ENCODE peak calls at places on chromosomes 1 and 21, in six cellular contexts. H is PC-9, L is stomach, S is adrenal gland, N is heart right ventricle, O is tibial artery. P is an unnamed sample.

GRCh38 chr1:24724345-24725208 is 20.7 kb upstream of the CLIC4 start:
- DNase-seq in H (peak; percentile 86), L (peak; percentile 67), S (no peak), N (no peak), O (no peak), P (no peak)

GRCh38 chr1:175134500-175134899 is 58.1 kb downstream of the KIAA0040 start:
- DNase-seq in H (no peak), L (no peak), S (no peak), N (no peak), O (no peak), P (no peak)

GRCh38 chr1:51294566-51295184 is 35.7 kb downstream of the TTC39A start:
- DNase-seq in H (no peak), L (peak; percentile 20), S (no peak), N (no peak), O (peak; percentile 55), P (no peak)

GRCh38 chr1:23791434-23792047 is 596 bp downstream of the LYPLA2 start:
- DNase-seq in H (peak; percentile 57), L (peak; percentile 49), S (peak; percentile 41), N (no peak), O (no peak), P (no peak)

GRCh38 chr1:226736908-226737818 is 1.9 kb downstream of the ITPKB start:
- DNase-seq in H (peak; percentile 7), L (peak; percentile 47), S (no peak), N (peak; percentile 49), O (peak; percentile 70), P (peak; percentile 26)

GRCh38 chr1:13228343-13228781 is 2.4 kb upstream of the PRAMEF18 start:
- DNase-seq in H (peak; percentile 9), L (peak; percentile 41), S (no peak), N (no peak), O (no peak), P (peak; percentile 49)

GRCh38 chr1:248841702-248842395 is 3.8 kb downstream of the ZNF672 start:
- DNase-seq in H (no peak), L (no peak), S (peak; percentile 54), N (peak; percentile 34), O (peak; percentile 76), P (peak; percentile 37)

GRCh38 chr1:169250022-169250421 is 117.6 kb downstream of the NME7 start:
- DNase-seq in H (no peak), L (no peak), S (no peak), N (no peak), O (no peak), P (no peak)

GRCh38 chr1:222975472-222976122 is 160.8 kb downstream of the DISP1 start:
- DNase-seq in H (no peak), L (no peak), S (no peak), N (no peak), O (no peak), P (no peak)

GRCh38 chr1:8165595-8166360 is 139.7 kb upstream of the ERRFI1 start:
- DNase-seq in H (no peak), L (no peak), S (no peak), N (no peak), O (no peak), P (no peak)
- TF ChIP-seq CTCF in H (peak; percentile 22), L (peak; percentile 7), S (no peak), N (no peak), O (no peak), P (no peak)

GRCh38 chr1:22639286-22639685 is 2.9 kb downstream of the C1QA start:
- DNase-seq in H (no peak), L (no peak), S (no peak), N (no peak), O (no peak), P (no peak)
- TF ChIP-seq CTCF in H (no peak), L (no peak), S (no peak), N (no peak), O (no peak), P (no peak)

DNA sequence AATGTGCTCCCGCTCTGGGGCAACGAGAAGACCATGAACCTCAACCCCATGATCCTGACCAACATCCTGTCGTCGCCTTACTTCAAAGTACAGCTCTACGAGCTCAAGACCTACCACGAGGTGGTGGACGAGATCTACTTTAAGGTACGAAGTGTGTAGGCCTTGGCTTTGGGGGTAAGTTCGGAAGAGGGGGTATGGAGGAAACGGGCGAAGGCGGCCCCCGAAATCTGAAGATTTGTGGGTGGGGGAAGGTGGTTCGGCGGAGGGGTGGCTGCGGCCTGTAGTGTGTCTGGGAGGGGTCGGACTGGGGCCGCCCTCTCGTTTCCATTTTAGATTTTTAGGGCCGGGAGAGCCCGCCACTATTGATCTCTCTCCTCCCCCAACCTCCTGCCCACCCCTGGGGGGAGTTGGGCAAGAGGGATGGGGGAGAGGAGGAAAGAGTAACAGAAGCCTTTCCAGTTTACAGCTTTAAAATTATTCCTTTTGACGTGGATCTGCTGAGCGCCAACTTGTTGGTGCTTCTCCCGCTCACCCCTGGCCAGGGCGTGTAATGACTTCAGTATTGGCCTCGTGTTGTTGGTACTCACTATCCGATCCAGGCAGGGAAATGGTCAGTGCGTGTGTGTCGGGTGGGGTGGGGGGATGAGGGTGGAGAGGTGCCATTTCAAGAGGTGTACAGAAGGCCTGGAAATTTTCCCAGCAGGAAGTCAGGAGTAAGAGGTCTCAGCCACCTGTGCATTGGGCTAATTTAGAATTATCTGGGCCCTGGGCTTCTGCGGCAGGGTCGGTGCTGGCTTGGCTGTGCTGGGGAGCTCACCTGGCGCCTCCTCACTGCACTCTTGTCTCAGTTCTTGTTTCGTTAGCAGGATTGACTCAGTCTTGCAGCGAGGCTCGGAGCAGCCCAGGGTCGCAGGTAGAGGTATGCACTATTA is 880 bp downstream of the PRPF38B start:
- DNase-seq in H (peak; percentile 14), L (peak; percentile 39), S (peak; percentile 65), N (no peak), O (peak; percentile 69), P (peak; percentile 67)
- TF ChIP-seq CTCF in H (peak; percentile 55), L (no peak), S (no peak), N (no peak), O (no peak), P (peak; percentile 53)

GRCh38 chr1:102715150-102715549 is 393.2 kb downstream of the COL11A1 start:
- DNase-seq in H (no peak), L (no peak), S (no peak), N (no peak), O (no peak), P (no peak)
- TF ChIP-seq CTCF in H (no peak), L (no peak), S (no peak), N (no peak), O (no peak), P (no peak)

DNA sequence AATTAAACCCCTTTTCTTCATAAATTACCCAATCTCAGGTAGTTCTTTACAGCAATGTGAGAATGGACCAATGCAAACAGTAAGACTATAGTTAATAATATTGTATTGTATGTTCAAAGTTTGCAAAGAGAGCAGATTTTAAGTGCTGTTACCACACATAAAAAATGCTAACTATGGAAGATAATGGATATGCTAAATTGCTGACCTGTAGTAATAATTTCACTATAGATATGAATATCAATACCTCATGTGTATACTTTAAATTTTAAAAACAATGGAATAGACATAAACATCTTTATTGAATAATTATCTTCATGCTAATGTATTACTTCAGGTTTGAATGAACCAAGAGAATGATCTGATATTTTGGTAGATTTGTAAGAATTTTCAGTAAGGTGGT is 552.4 kb upstream of the CHRM3 start:
- DNase-seq in H (no peak), L (no peak), S (no peak), N (no peak), O (no peak), P (no peak)
- TF ChIP-seq CTCF in H (no peak), L (no peak), S (no peak), N (no peak), O (no peak), P (no peak)

GRCh38 chr1:156608981-156609380 is 7.7 kb upstream of the GPATCH4 start:
- DNase-seq in H (peak; percentile 50), L (peak; percentile 51), S (no peak), N (no peak), O (no peak), P (peak; percentile 75)
- TF ChIP-seq CTCF in H (peak; percentile 86), L (peak; percentile 25), S (no peak), N (no peak), O (peak; percentile 12), P (peak; percentile 66)

DNA sequence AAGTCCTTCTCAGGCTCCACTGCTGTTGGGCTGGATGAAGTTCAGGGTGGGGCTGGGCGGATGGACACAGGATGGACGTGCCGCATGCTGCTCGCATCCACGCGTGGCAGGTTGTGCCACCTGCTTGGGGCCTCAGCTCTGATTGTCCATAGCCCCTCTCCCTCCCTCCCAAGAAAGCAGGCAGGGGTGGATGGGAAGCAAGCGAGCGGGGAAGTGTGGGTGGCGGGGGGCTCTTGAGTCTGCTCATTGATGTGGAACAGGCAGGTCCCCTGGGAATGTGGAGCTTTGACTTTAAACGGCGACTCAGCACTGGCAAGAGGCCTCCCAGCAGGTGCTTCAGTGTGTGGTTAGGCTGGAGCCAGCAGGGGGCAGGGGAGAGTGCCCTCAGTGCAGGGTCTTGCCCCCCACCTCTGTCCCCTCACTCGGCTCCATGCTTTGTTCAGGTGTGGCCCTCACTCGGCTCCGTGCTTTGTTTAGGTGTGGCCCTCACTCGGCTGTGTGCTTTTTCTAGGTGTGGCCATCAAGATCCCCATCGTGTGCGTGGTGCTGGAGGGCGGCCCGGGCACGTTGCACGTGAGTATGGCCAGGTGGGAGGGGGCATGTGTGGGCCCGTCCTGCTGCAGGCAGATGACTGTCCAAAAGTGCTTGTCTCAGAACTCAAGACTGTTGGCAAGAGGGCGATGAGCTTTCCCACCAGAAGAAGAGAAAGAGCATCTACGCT is 23.9 kb downstream of the TRPM2 start:
- DNase-seq in H (no peak), L (no peak), S (peak; percentile 11), N (no peak), O (peak; percentile 53), P (no peak)
- TF ChIP-seq CTCF in H (peak; percentile 15), L (no peak), S (no peak), N (no peak), O (no peak), P (no peak)

GRCh38 chr1:26239936-26240335 is 5.9 kb downstream of the CEP85 start:
- DNase-seq in H (no peak), L (no peak), S (no peak), N (no peak), O (no peak), P (no peak)

GRCh38 chr1:26233903-26234643 is at the start of gene CEP85:
- DNase-seq in H (peak; percentile 98), L (peak; percentile 99), S (peak; percentile 98), N (peak; percentile 99), O (peak; percentile 98), P (peak; percentile 99)

GRCh38 chr1:26237230-26237966 is 3.4 kb downstream of the CEP85 start:
- DNase-seq in H (no peak), L (no peak), S (no peak), N (no peak), O (no peak), P (no peak)

GRCh38 chr1:26234644-26235384 is 814 bp downstream of the CEP85 start:
- DNase-seq in H (no peak), L (no peak), S (no peak), N (no peak), O (no peak), P (no peak)
- TF ChIP-seq CTCF in H (no peak), L (no peak), S (no peak), N (no peak), O (no peak), P (no peak)